ENCODE peak calls at places on chromosome 10, in ten cellular contexts. A is RCC 7860, M is T-helper 2 cell, Y is T-cell, J is memory B cell, Z is nephron progenitor cell, C is GM20000, L is HFFc6, V is hepatic stellate cell, I is tibial nerve. W is an unnamed sample.

GRCh38 chr10:50275650-50276235 is 24.4 kb upstream of the ASAH2 start:
- DNase-seq in A (no peak), M (peak), Y (no peak), J (peak), Z (peak), C (peak), L (peak), V (no peak), I (peak), W (no peak)

GRCh38 chr10:2839081-2839725 is 228.1 kb upstream of the PFKP start:
- DNase-seq in A (peak), M (peak), Y (no peak), J (no peak), Z (peak), C (peak), L (no peak), V (peak), I (peak), W (no peak)

GRCh38 chr10:17865351-17865750 is 56.2 kb downstream of the MRC1 start:
- DNase-seq in A (no peak), M (no peak), Y (no peak), J (no peak), Z (no peak), C (no peak), L (no peak), V (no peak), I (no peak), W (no peak)

GRCh38 chr10:110567201-110568054 is at the start of gene SMC3:
- DNase-seq in A (peak), M (peak), Y (peak), J (peak), Z (peak), C (peak), L (peak), V (peak), I (peak), W (peak)

GRCh38 chr10:49220031-49220430 is 31.8 kb upstream of the TMEM273 start:
- DNase-seq in A (no peak), M (no peak), Y (no peak), J (no peak), Z (no peak), C (no peak), L (peak), V (peak), I (no peak), W (no peak)

GRCh38 chr10:48511066-48511854 is 93.6 kb downstream of the ARHGAP22 start:
- DNase-seq in A (no peak), M (no peak), Y (no peak), J (no peak), Z (no peak), C (no peak), L (no peak), V (no peak), I (no peak), W (no peak)

GRCh38 chr10:79406683-79407396 is 38.6 kb downstream of the ZCCHC24 start:
- DNase-seq in A (no peak), M (no peak), Y (no peak), J (no peak), Z (no peak), C (no peak), L (no peak), V (no peak), I (no peak), W (no peak)

GRCh38 chr10:23826399-23826798 is 382.5 kb upstream of the KIAA1217 start:
- DNase-seq in A (no peak), M (peak), Y (no peak), J (no peak), Z (peak), C (peak), L (no peak), V (no peak), I (no peak), W (no peak)

GRCh38 chr10:28410420-28411135 is 107.7 kb upstream of the MPP7 start:
- DNase-seq in A (no peak), M (no peak), Y (no peak), J (no peak), Z (no peak), C (no peak), L (no peak), V (no peak), I (no peak), W (no peak)

GRCh38 chr10:11908991-11909390 is 85.8 kb downstream of the PROSER2 start:
- DNase-seq in A (no peak), M (no peak), Y (no peak), J (no peak), Z (no peak), C (no peak), L (no peak), V (no peak), I (no peak), W (no peak)

GRCh38 chr10:69123306-69123746 is 652 bp upstream of the VPS26A start:
- DNase-seq in A (peak), M (no peak), Y (no peak), J (no peak), Z (peak), C (no peak), L (peak), V (peak), I (peak), W (peak)

W was measured in T follicular helper cell.